ENCODE peak calls at places on chromosomes 12 and 14, in eight cellular contexts. R, A, Z, K, J, F, I and G are unnamed samples.

GRCh38 chr12:26274441-26275312 is 79.3 kb downstream of the SSPN start:
- DNase-seq in A (peak), I (peak), R (peak), K (peak), F (no peak), J (no peak), Z (peak), G (peak)

GRCh38 chr12:127429556-127429955 is 837.4 kb upstream of the TMEM132C start:
- DNase-seq in J (no peak), A (no peak), Z (no peak), K (no peak), F (no peak), I (no peak), R (no peak), G (no peak)

GRCh38 chr14:24984846-24985589 is 64.9 kb downstream of the STXBP6 start:
- DNase-seq in J (no peak), I (peak), F (no peak), K (no peak), Z (no peak), R (no peak), A (no peak), G (peak)

GRCh38 chr14:76352639-76353281 is 23.2 kb upstream of the ESRRB start:
- DNase-seq in J (peak), F (peak), K (peak), R (peak), A (no peak), I (peak), Z (peak), G (peak)

GRCh38 chr14:38197001-38197760 is 10.5 kb upstream of the SSTR1 start:
- DNase-seq in A (no peak), R (no peak), K (no peak), I (no peak), J (no peak), Z (no peak), F (no peak), G (no peak)

GRCh38 chr12:89695100-89695499 is 13.5 kb downstream of the ATP2B1 start:
- DNase-seq in I (no peak), K (no peak), A (no peak), Z (no peak), J (no peak), R (no peak), F (peak), G (no peak)

GRCh38 chr14:66628646-66629045 is 120.7 kb downstream of the GPHN start:
- DNase-seq in K (no peak), F (no peak), I (no peak), J (no peak), A (no peak), R (no peak), Z (no peak), G (no peak)

GRCh38 chr14:77097006-77097688 is 911 bp upstream of the CIPC start:
- DNase-seq in Z (no peak), R (no peak), F (no peak), J (no peak), A (no peak), I (no peak), K (no peak), G (no peak)

GRCh38 chr12:11641522-11641921 is 8.0 kb upstream of the ETV6 start:
- DNase-seq in K (no peak), Z (no peak), F (no peak), J (no peak), R (no peak), I (no peak), A (no peak), G (no peak)

GRCh38 chr12:101749657-101750056 is 10.4 kb upstream of the SYCP3 start:
- DNase-seq in A (no peak), Z (no peak), I (no peak), F (no peak), K (no peak), J (no peak), R (no peak), G (no peak)

GRCh38 chr12:100716949-100717732 is 77.4 kb upstream of the ANO4 start:
- DNase-seq in I (no peak), A (no peak), K (peak), J (no peak), R (no peak), Z (no peak), F (peak), G (no peak)

GRCh38 chr14:106141242-106142220 is 615.1 kb downstream of the TMEM121 start:
- DNase-seq in J (no peak), F (no peak), K (no peak), Z (no peak), I (no peak), R (no peak), A (no peak), G (no peak)

GRCh38 chr12:70366581-70367267 is 634 bp downstream of the KCNMB4 start:
- DNase-seq in A (peak), J (peak), K (peak), F (peak), I (peak), Z (peak), R (peak), G (no peak)

GRCh38 chr14:20219033-20219432 is 4.5 kb upstream of the OR11H6 start:
- DNase-seq in Z (no peak), F (no peak), K (no peak), A (no peak), R (no peak), J (no peak), I (peak), G (no peak)

GRCh38 chr14:61557262-61557661 is 138.1 kb upstream of the HIF1A start:
- DNase-seq in K (no peak), J (no peak), Z (no peak), A (no peak), F (no peak), R (no peak), I (no peak), G (no peak)

GRCh38 chr14:64919215-64919614 is 5.0 kb downstream of the CHURC1 start:
- DNase-seq in F (no peak), I (no peak), Z (no peak), A (no peak), J (no peak), R (no peak), K (no peak), G (no peak)

GRCh38 chr14:72850360-72850759 is 43.5 kb downstream of the DPF3 start:
- DNase-seq in J (no peak), A (no peak), R (no peak), F (no peak), I (no peak), Z (no peak), K (no peak), G (no peak)

GRCh38 chr14:30443368-30444007 is 115.5 kb upstream of the G2E3 start:
- DNase-seq in Z (no peak), K (no peak), F (peak), I (no peak), R (no peak), A (no peak), J (no peak), G (no peak)

GRCh38 chr12:83996671-83997070 is 915.9 kb downstream of the SLC6A15 start:
- DNase-seq in R (no peak), Z (no peak), K (no peak), I (no peak), J (no peak), A (no peak), F (no peak), G (no peak)

GRCh38 chr14:103735439-103735814 is 19.8 kb downstream of the ZFYVE21 start:
- DNase-seq in I (peak), Z (no peak), A (peak), F (no peak), K (no peak), J (no peak), R (no peak), G (peak)

GRCh38 chr12:122965851-122966742 is at the start of gene ABCB9:
- DNase-seq in Z (peak), J (peak), A (peak), R (peak), F (peak), K (peak), I (peak), G (peak)

GRCh38 chr14:75489480-75489837 is 32.8 kb upstream of the BATF start:
- DNase-seq in Z (no peak), J (no peak), I (peak), F (no peak), K (no peak), A (no peak), R (no peak), G (no peak)

GRCh38 chr12:80222261-80222660 is 122.9 kb downstream of the OTOGL start:
- DNase-seq in I (no peak), J (no peak), F (no peak), K (no peak), A (no peak), Z (no peak), R (no peak), G (no peak)

GRCh38 chr12:18782827-18783226 is 44.9 kb downstream of the CAPZA3 start:
- DNase-seq in R (no peak), I (no peak), J (no peak), K (no peak), F (no peak), A (no peak), Z (no peak), G (no peak)

GRCh38 chr14:95319312-95320075 is at the start of gene CLMN:
- DNase-seq in I (peak), A (peak), Z (peak), R (peak), K (peak), F (peak), J (no peak), G (peak)

GRCh38 chr12:104591272-104591940 is 134.7 kb downstream of the CHST11 start:
- DNase-seq in J (no peak), K (no peak), R (no peak), Z (no peak), A (no peak), F (no peak), I (no peak), G (no peak)

GRCh38 chr12:45583011-45583657 is 146.4 kb upstream of the ARID2 start:
- DNase-seq in Z (no peak), J (no peak), R (no peak), K (no peak), F (no peak), I (peak), A (no peak), G (no peak)

GRCh38 chr14:67680121-67680602 is 5.7 kb upstream of the VTI1B start:
- DNase-seq in Z (no peak), I (no peak), J (no peak), A (no peak), R (no peak), F (no peak), K (no peak), G (no peak)

GRCh38 chr14:75222208-75222701 is 45.8 kb upstream of the TMED10 start:
- DNase-seq in Z (peak), J (no peak), A (no peak), R (peak), F (no peak), I (no peak), K (no peak), G (no peak)

GRCh38 chr14:105192866-105193731 is 12.0 kb upstream of the NUDT14 start:
- DNase-seq in F (no peak), Z (no peak), R (no peak), A (no peak), J (no peak), I (no peak), K (no peak), G (peak)

GRCh38 chr12:60704171-60704914 is 1108.5 kb downstream of the SLC16A7 start:
- DNase-seq in J (no peak), I (no peak), Z (no peak), F (no peak), A (no peak), R (no peak), K (no peak), G (no peak)

GRCh38 chr14:54672688-54673087 is 105.8 kb downstream of the SAMD4A start:
- DNase-seq in K (no peak), F (no peak), A (no peak), R (no peak), J (no peak), Z (no peak), I (no peak), G (no peak)

GRCh38 chr12:122471324-122472226 is 29.2 kb downstream of the ZCCHC8 start:
- DNase-seq in J (no peak), A (no peak), K (no peak), R (no peak), F (peak), Z (no peak), I (no peak), G (no peak)

GRCh38 chr14:99522025-99522401 is 40.8 kb downstream of the CCNK start:
- DNase-seq in J (no peak), A (no peak), I (no peak), R (peak), F (no peak), K (peak), Z (peak), G (peak)

GRCh38 chr12:19671695-19672094 is 232.4 kb downstream of the AEBP2 start:
- DNase-seq in Z (no peak), R (no peak), F (no peak), J (no peak), A (no peak), I (no peak), K (no peak), G (no peak)

DNA sequence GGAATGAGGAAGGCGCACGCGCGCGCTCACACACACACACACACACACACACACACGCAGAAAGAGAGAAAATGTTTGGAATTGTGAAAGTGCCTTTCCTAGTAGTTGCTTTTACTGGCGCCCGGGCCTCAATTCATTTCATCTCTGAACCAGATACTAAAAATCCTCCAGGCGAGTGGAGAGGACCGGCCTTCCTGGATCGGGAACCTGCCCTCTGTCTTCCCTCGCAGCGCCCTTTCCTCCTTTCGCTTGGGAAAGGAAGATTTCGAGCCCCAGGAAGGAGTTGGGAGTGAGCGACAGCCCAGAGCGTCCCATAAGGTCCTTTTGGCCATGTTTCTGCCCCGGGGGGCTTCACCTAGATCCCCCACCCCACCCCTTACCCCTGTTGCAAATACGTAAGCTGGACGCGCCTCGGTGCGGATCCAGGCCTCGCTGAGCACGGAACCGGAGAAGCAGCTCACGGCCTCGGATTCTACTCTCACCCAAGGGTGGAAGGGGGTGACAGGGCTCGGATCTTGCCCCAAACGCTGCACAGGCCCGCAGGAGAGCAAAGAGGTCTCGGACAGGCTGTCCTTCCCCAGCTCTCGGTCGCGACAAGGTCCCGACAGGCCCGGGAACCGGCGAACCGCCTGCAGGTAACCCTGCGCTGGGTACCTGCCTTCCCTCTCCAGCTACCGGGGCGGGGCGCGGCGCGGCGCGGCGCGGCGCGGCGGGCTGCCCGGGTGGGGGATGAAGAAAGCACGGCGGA is 8.0 kb upstream of the TBX3 start:
- DNase-seq in A (peak), K (no peak), F (no peak), R (no peak), Z (no peak), J (no peak), I (no peak), G (no peak)
- H3K4me3 ChIP-seq in A (no peak), K (peak), F (peak), R (peak), Z (no peak), J (no peak), I (no peak), G (peak)

GRCh38 chr14:101968186-101968585 is 3.8 kb downstream of the DYNC1H1 start:
- DNase-seq in J (no peak), K (no peak), I (no peak), F (no peak), R (no peak), A (no peak), Z (no peak), G (no peak)
- H3K27ac ChIP-seq in J (no peak), K (no peak), I (no peak), F (no peak), R (peak), A (no peak), Z (no peak), G (no peak)

GRCh38 chr12:54082402-54082892 is 28.8 kb downstream of the HOXC4 start:
- DNase-seq in A (peak), F (peak), R (no peak), K (peak), I (peak), J (peak), Z (no peak), G (no peak)
- H3K4me3 ChIP-seq in A (peak), F (no peak), R (peak), K (peak), I (no peak), J (peak), Z (no peak), G (no peak)

DNA sequence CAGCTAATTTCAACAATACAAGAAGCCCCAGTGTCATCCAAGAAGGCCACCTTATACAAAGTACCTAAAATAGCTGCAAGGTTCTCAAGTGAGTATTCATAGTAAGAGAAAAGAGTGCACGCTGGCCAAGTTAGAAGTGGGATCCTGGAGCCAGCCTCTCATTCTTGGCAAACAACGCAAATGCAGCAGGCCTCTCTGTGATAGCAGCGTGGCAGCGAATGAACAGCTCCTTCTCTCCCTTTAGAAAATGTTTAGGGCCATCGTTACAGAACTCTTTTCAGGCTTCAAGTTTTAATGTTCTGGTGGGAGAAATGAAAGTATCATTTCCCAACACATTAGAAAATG is 78.0 kb upstream of the IFNG-AS1 start:
- DNase-seq in Z (no peak), K (no peak), R (peak), F (peak), I (no peak), A (no peak), J (no peak), G (peak)
- H3K27ac ChIP-seq in Z (no peak), K (no peak), R (peak), F (peak), I (no peak), A (no peak), J (no peak), G (peak)

GRCh38 chr12:48002179-48002601 is 2.1 kb downstream of the COL2A1 start:
- DNase-seq in R (no peak), K (no peak), J (no peak), Z (no peak), I (no peak), A (peak), F (peak), G (no peak)

GRCh38 chr12:47999816-48000215 is 4.5 kb downstream of the COL2A1 start:
- DNase-seq in J (no peak), K (no peak), F (no peak), R (no peak), Z (no peak), I (no peak), A (peak), G (no peak)

GRCh38 chr12:48002773-48003218 is 1.5 kb downstream of the COL2A1 start:
- DNase-seq in Z (peak), I (peak), F (peak), A (peak), R (no peak), J (no peak), K (peak), G (no peak)

GRCh38 chr12:48001426-48002178 is 2.7 kb downstream of the COL2A1 start:
- DNase-seq in I (peak), K (no peak), F (peak), J (no peak), R (peak), Z (no peak), A (peak), G (peak)

GRCh38 chr12:48000878-48001321 is 3.4 kb downstream of the COL2A1 start:
- DNase-seq in I (no peak), J (no peak), F (peak), Z (no peak), A (peak), K (no peak), R (no peak), G (peak)
- H3K4me3 ChIP-seq in I (no peak), J (no peak), F (peak), Z (no peak), A (peak), K (peak), R (peak), G (peak)

GRCh38 chr12:113239288-113239771 is 18.1 kb downstream of the TPCN1 start:
- DNase-seq in J (no peak), Z (no peak), K (no peak), I (no peak), F (no peak), A (peak), R (no peak), G (no peak)

GRCh38 chr12:113236539-113237354 is 15.5 kb downstream of the TPCN1 start:
- DNase-seq in R (peak), J (no peak), A (peak), I (no peak), K (no peak), Z (peak), F (no peak), G (no peak)

GRCh38 chr12:113237748-113238147 is 16.5 kb downstream of the TPCN1 start:
- DNase-seq in F (no peak), R (no peak), Z (no peak), A (no peak), J (no peak), I (no peak), K (no peak), G (no peak)

GRCh38 chr12:113239811-113240331 is 18.6 kb downstream of the TPCN1 start:
- DNase-seq in J (no peak), R (peak), F (peak), A (no peak), I (no peak), Z (no peak), K (peak), G (peak)

GRCh38 chr12:113238309-113238708 is 17.0 kb downstream of the TPCN1 start:
- DNase-seq in Z (no peak), R (no peak), A (peak), F (no peak), J (no peak), I (no peak), K (no peak), G (no peak)
- H3K27ac ChIP-seq in Z (peak), R (peak), A (peak), F (no peak), J (no peak), I (no peak), K (no peak), G (peak)

GRCh38 chr12:95548056-95548538 is 3.2 kb downstream of the USP44 start:
- DNase-seq in A (peak), I (peak), F (peak), Z (peak), K (peak), J (no peak), R (peak), G (peak)

GRCh38 chr12:95551305-95551704 is at the start of gene USP44:
- DNase-seq in F (peak), K (no peak), A (no peak), Z (no peak), I (no peak), R (no peak), J (no peak), G (no peak)

GRCh38 chr12:95547522-95548055 is 3.7 kb downstream of the USP44 start:
- DNase-seq in R (no peak), I (no peak), Z (no peak), J (no peak), F (peak), K (no peak), A (no peak), G (no peak)

GRCh38 chr12:95548539-95549391 is 2.5 kb downstream of the USP44 start:
- DNase-seq in Z (peak), A (peak), J (peak), I (peak), K (peak), R (peak), F (peak), G (peak)

DNA sequence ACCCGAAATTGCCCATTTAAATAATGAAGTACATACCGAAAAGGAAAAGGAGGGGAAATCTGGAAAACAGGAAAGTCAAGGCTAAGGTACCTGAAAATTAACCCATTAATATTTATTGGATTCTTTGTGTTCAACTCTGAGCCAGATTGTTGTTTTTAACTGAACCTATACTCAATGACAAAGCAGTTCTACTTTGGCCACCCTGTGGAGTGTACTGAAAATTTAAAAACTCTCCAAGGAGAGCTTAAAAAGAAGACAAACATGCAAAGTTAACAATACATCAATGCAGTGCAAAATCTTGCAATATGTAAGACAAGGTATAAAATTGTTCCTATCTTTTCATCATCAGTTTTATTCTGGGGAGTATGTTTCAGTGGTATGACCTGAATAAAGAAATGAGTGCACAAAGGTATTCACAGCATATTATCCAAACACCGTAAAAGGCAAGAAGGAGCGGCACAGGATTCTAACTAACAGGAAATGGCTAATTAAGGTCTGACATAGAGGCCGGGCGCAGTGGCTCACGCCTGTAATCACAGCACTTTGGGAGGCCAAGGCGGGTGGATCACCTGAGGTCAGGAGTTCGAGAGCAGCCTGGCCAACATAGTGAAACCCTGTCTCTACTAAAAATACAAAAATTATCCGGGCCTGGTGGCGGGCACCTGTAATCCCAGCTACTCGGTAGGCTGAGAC is 1.7 kb downstream of the USP44 start:
- DNase-seq in R (no peak), F (no peak), K (no peak), Z (no peak), A (no peak), J (no peak), I (no peak), G (no peak)
- H3K4me3 ChIP-seq in R (peak), F (no peak), K (no peak), Z (peak), A (peak), J (peak), I (no peak), G (no peak)

GRCh38 chr14:34021096-34021495 is 70.2 kb upstream of the EGLN3 start:
- DNase-seq in R (no peak), A (no peak), Z (no peak), K (no peak), I (peak), J (no peak), F (no peak), G (no peak)
- H3K27ac ChIP-seq in R (no peak), A (no peak), Z (no peak), K (no peak), I (no peak), J (no peak), F (no peak), G (no peak)